ENCODE peak calls at places on chromosomes 7 and 10, in five cellular contexts. U is naive thymus-derived CD8-positive, alpha-beta T cell; V is HEK293T; E is fibroblast of mammary gland; H is NCI-H1092 treated with DMSO at 0.1 percent for 48 hours. F is an unnamed sample.
A peak's percentile ranks its signal among the peaks of the same experiment; 100 is the strongest.

GRCh38 chr10:114565066-114565465 is 93.0 kb downstream of the ABLIM1 start:
- DNase-seq in U (no peak), V (no peak), E (peak; percentile 45), H (no peak), F (peak; percentile 64)

GRCh38 chr10:123236122-123236521 is 81.9 kb downstream of the BUB3 start:
- DNase-seq in U (no peak), V (peak; percentile 20), E (no peak), H (no peak), F (no peak)

GRCh38 chr7:101420436-101420835 is 57.8 kb downstream of the COL26A1 start:
- DNase-seq in U (no peak), V (peak; percentile 37), E (no peak), H (no peak), F (no peak)

GRCh38 chr10:70832852-70833542 is 17.2 kb downstream of the SGPL1 start:
- DNase-seq in U (no peak), V (no peak), E (peak; percentile 92), H (no peak), F (peak; percentile 96)

GRCh38 chr10:14749051-14749809 is 25.5 kb downstream of the FAM107B start:
- DNase-seq in U (no peak), V (no peak), E (no peak), H (no peak), F (no peak)

GRCh38 chr10:28984431-28984830 is 304.4 kb upstream of the LYZL1 start:
- DNase-seq in U (no peak), V (no peak), E (peak; percentile 81), H (no peak), F (peak; percentile 96)

GRCh38 chr7:45962861-45963260 is 41.8 kb upstream of the IGFBP3 start:
- DNase-seq in U (no peak), V (no peak), E (no peak), H (no peak), F (no peak)

GRCh38 chr10:103820101-103821062 is 35.0 kb downstream of the SH3PXD2A start:
- DNase-seq in U (no peak), V (no peak), E (peak; percentile 88), H (peak; percentile 55), F (peak; percentile 45)

GRCh38 chr10:93290661-93291354 is 191.3 kb downstream of the MYOF start:
- DNase-seq in U (no peak), V (no peak), E (no peak), H (peak; percentile 8), F (no peak)

GRCh38 chr7:34445653-34446052 is 212.4 kb upstream of the NPSR1 start:
- DNase-seq in U (no peak), V (no peak), E (no peak), H (no peak), F (no peak)

GRCh38 chr10:35307297-35307696 is 29.0 kb upstream of the CCNY start:
- DNase-seq in U (no peak), V (no peak), E (peak; percentile 72), H (no peak), F (peak; percentile 14)

GRCh38 chr7:1361756-1362125 is 97.5 kb downstream of the MICALL2 start:
- DNase-seq in U (no peak), V (no peak), E (no peak), H (no peak), F (no peak)

GRCh38 chr10:104447331-104447730 is 93.7 kb downstream of the CFAP58 start:
- DNase-seq in U (no peak), V (no peak), E (peak; percentile 56), H (no peak), F (no peak)

GRCh38 chr7:97731736-97732370 is at the start of gene TAC1:
- DNase-seq in U (no peak), V (peak; percentile 10), E (peak; percentile 66), H (no peak), F (peak; percentile 1)

GRCh38 chr10:75375828-75376227 is 25.7 kb downstream of the ZNF503 start:
- DNase-seq in U (no peak), V (no peak), E (no peak), H (no peak), F (no peak)

GRCh38 chr7:51133992-51134391 is 182.6 kb downstream of the COBL start:
- DNase-seq in U (no peak), V (no peak), E (peak; percentile 45), H (no peak), F (peak; percentile 33)

GRCh38 chr7:95916573-95917371 is 144.4 kb downstream of the DYNC1I1 start:
- DNase-seq in U (peak; percentile 43), V (peak; percentile 61), E (peak; percentile 68), H (peak; percentile 75), F (peak; percentile 64)

GRCh38 chr10:69334258-69335062 is 56.2 kb downstream of the HK1 start:
- DNase-seq in U (no peak), V (no peak), E (no peak), H (no peak), F (no peak)

GRCh38 chr7:92306153-92306552 is 60.4 kb downstream of the ANKIB1 start:
- DNase-seq in U (no peak), V (no peak), E (no peak), H (no peak), F (peak; percentile 4)

GRCh38 chr10:70343712-70344111 is 38.7 kb downstream of the LRRC20 start:
- DNase-seq in U (no peak), V (no peak), E (peak; percentile 22), H (no peak), F (no peak)

GRCh38 chr10:102404361-102405107 is 9.0 kb downstream of the NFKB2 start:
- DNase-seq in U (no peak), V (no peak), E (no peak), H (no peak), F (no peak)

GRCh38 chr7:12409097-12409711 is 5.5 kb upstream of the VWDE start:
- DNase-seq in U (no peak), V (no peak), E (no peak), H (no peak), F (no peak)

GRCh38 chr10:114526112-114526496 is 121.8 kb upstream of the AFAP1L2 start:
- DNase-seq in U (peak; percentile 50), V (no peak), E (peak; percentile 28), H (no peak), F (peak; percentile 20)

GRCh38 chr7:2644514-2645273 is 12.9 kb downstream of the TTYH3 start:
- DNase-seq in U (no peak), V (no peak), E (no peak), H (no peak), F (no peak)